ENCODE peak calls at places on chromosomes 5 and 9, in seven cellular contexts. J is cardiac muscle cell, I is stomach, F is upper lobe of right lung, P is fibroblast of lung, N is OCI-LY7, W is ovary. B is an unnamed sample.

GRCh38 chr9:85484235-85484634 is 257.5 kb downstream of the AGTPBP1 start:
- DNase-seq in N (no peak), W (no peak), I (no peak), P (no peak), F (no peak), J (no peak), B (no peak)

GRCh38 chr9:129415954-129416651 is 204.8 kb downstream of the C9orf50 start:
- DNase-seq in W (peak; percentile 44), F (no peak), J (no peak), I (no peak), N (no peak), P (no peak), B (no peak)

GRCh38 chr5:34841816-34842215 is 2.9 kb downstream of the TTC23L start:
- DNase-seq in W (no peak), N (no peak), I (no peak), P (no peak), J (no peak), F (no peak), B (no peak)

GRCh38 chr5:170632985-170633234 is 129.1 kb downstream of the KCNIP1 start:
- DNase-seq in F (peak; percentile 76), W (peak; percentile 74), P (no peak), I (peak; percentile 45), J (no peak), N (peak; percentile 41), B (peak; percentile 80)

GRCh38 chr9:2230362-2230761 is 215.2 kb downstream of the SMARCA2 start:
- DNase-seq in N (peak; percentile 33), F (no peak), J (no peak), P (no peak), I (no peak), W (no peak), B (no peak)

GRCh38 chr5:33091571-33092363 is 349.0 kb upstream of the TARS1 start:
- DNase-seq in J (peak; percentile 71), P (peak; percentile 79), I (no peak), F (no peak), W (no peak), N (no peak), B (no peak)

GRCh38 chr5:52668139-52668538 is 119.6 kb upstream of the ITGA1 start:
- DNase-seq in I (no peak), F (no peak), P (no peak), J (no peak), N (no peak), W (no peak), B (no peak)

GRCh38 chr9:101479337-101480045 is 43.9 kb upstream of the ALDOB start:
- DNase-seq in J (no peak), F (no peak), P (peak; percentile 10), W (no peak), N (no peak), I (peak; percentile 68), B (no peak)

GRCh38 chr5:139306628-139307379 is 13.3 kb downstream of the MATR3 start:
- DNase-seq in P (no peak), F (no peak), J (no peak), N (no peak), I (no peak), W (no peak), B (no peak)

GRCh38 chr5:172546196-172546595 is 91.9 kb upstream of the SH3PXD2B start:
- DNase-seq in F (peak; percentile 6), P (no peak), W (no peak), I (no peak), N (no peak), J (no peak), B (no peak)

GRCh38 chr5:138783976-138784375 is 30.8 kb downstream of the CTNNA1 start:
- DNase-seq in F (no peak), N (no peak), I (no peak), J (no peak), W (no peak), P (no peak), B (no peak)

GRCh38 chr9:33263936-33264472 is 504 bp downstream of the BAG1 start:
- DNase-seq in F (no peak), J (no peak), N (peak; percentile 73), I (peak; percentile 50), P (no peak), W (no peak), B (no peak)

GRCh38 chr5:176611435-176611834 is 1.5 kb upstream of the GPRIN1 start:
- DNase-seq in J (peak; percentile 92), P (peak; percentile 83), F (peak; percentile 81), I (peak; percentile 71), N (peak; percentile 51), W (peak; percentile 81), B (no peak)

GRCh38 chr5:8580298-8580697 is 711.4 kb downstream of the MTRR start:
- DNase-seq in N (no peak), J (no peak), I (no peak), F (no peak), P (no peak), W (no peak), B (no peak)

GRCh38 chr5:8581047-8581446 is 712.1 kb downstream of the MTRR start:
- DNase-seq in W (no peak), F (no peak), I (no peak), P (no peak), N (no peak), J (no peak), B (no peak)

DNA sequence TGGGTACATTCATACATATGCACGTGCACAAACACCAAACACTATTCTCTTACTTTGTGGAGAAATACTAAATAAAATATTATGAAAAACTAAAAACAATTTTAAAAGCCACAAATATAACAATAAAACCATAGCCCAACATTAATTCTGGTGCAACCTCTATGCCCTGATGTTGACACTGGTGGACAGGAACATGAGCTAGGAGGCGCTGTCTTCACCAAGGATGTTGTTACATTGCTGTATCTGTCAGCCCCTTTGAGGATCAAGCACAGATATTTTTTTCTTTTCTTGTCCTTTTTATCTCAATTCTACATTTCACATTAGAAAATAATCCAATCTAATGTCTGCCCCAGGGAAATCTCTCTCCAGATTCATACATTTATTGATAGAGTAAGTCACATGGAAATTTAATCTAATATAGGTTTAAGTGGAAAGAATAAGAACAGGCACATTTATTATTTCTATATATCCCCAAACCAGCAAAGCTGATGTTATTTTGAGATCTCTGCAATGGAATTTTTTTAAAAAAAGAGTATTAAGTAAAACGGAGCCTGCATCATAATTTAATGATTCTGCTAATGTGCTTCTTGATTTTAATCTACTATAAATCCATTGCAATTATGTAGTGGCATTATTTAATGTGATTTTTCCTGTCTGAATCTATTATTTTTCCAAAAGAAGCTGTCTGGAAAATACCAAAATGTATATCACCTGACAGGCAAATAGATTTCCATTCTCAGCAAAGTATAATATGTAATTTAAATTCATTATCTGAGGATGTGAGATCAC is 716.5 kb downstream of the MTRR start:
- DNase-seq in W (no peak), F (no peak), J (no peak), P (no peak), N (no peak), I (no peak), B (no peak)
- TF ChIP-seq CTCF in W (no peak), F (no peak), J (no peak), P (peak; percentile 5), N (peak; percentile 28), I (no peak), B (no peak)

DNA sequence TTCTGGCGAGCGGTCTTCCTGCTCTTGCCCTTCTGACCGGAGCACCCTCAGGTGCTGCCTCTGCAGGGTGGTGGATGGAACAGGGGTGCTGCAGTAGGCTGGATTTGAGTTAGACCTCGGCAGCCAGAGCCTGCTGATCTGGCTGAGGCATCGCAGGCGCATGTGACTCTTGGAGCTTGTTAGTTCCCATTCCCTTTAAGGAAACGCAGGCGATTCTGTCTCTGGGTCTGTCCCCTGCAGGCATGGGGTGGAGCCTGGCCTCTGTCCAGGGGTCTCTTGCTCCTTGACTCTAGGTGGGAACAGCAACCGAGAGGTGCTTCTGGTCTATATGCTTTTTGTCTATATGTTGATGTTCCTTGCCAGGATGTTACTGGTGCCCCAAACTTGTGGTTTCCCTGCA is 3.1 kb downstream of the WNK2 start:
- DNase-seq in I (peak; percentile 34), P (no peak), J (no peak), F (no peak), N (no peak), W (no peak), B (no peak)
- H3K4me3 ChIP-seq in I (peak overlapping the region; percentile 5), P (no peak overlapping the region), J (no peak overlapping the region), F (no peak overlapping the region), N (no peak overlapping the region), W (no peak overlapping the region), B (no peak overlapping the region)

DNA sequence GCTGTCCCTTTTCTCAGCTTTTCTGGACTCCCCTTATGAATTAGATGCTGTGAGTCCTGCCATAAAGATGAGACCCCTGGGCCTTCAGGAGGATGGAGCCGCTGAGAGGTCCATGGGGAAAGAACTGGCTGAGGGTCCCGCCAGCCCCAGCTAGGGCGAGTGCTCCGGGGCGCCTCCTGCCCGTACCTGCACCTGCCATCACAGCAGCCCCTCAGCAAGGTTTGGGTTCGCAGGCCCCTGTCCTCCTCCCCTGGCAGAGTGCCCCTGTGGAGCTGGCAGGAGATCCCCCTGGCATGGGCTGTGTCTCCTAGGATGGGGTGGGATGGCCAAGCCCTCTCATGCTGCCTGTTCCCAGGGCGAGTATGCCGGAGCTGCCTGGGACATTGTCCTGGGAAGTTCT is 64.2 kb downstream of the COL5A1 start:
- DNase-seq in N (no peak), P (no peak), W (no peak), F (no peak), I (no peak), J (no peak), B (no peak)
- H3K27ac ChIP-seq in N (no peak overlapping the region), P (no peak overlapping the region), W (no peak overlapping the region), F (no peak overlapping the region), I (peak overlapping the region; percentile 83), J (no peak overlapping the region), B (peak overlapping the region; percentile 77)

DNA sequence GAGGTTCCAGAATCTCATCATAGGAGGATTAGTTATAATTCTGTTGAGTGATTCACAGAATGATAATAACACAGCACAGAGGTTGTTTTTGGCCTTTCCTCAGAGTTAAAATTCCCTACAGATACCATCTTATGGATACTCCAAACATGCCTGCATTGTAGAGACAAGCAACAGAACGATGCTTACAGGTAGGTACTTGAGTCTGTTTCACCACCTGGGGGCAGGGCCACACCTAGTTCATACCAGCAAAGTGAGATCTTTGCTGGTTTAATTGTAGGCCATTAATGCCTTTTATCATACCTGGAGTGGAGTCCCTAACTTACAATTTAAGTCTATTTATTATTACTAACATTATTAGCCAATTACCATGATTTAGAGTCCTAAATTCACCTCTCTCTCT is 416.5 kb upstream of the TLE4 start:
- DNase-seq in W (no peak), I (no peak), P (no peak), J (no peak), N (peak; percentile 1), F (no peak), B (no peak)
- TF ChIP-seq CTCF in W (no peak), I (no peak), P (no peak), J (no peak), N (no peak), F (no peak), B (no peak)